ENCODE peak calls at places on chromosomes 1 and 21, in seven cellular contexts. Q is CD4-positive, CD25-positive, alpha-beta regulatory T cell; H is T-helper 9 cell; L is NCI-H2029; E is Right ventricle myocardium inferior; J is ovary; W is epithelial cell of esophagus. P is an unnamed sample.
A peak's percentile ranks its signal among the peaks of the same experiment; 100 is the strongest.

GRCh38 chr1:6632588-6633514 is 8.2 kb downstream of the THAP3 start:
- DNase-seq in Q (no peak), H (no peak), L (no peak), E (no peak), J (no peak), W (no peak), P (no peak)

GRCh38 chr1:116971481-116971880 is 30.1 kb upstream of the CD101 start:
- DNase-seq in Q (no peak), H (no peak), L (no peak), E (no peak), J (no peak), W (no peak), P (no peak)

GRCh38 chr21:39086547-39086946 is 96.7 kb downstream of the PSMG1 start:
- DNase-seq in Q (no peak), H (no peak), L (no peak), E (no peak), J (no peak), W (no peak), P (no peak)

GRCh38 chr21:43903451-43904091 is 38.5 kb downstream of the AGPAT3 start:
- DNase-seq in Q (no peak), H (no peak), L (no peak), E (no peak), J (no peak), W (no peak), P (no peak)

GRCh38 chr1:214670098-214670497 is 67.1 kb downstream of the CENPF start:
- DNase-seq in Q (no peak), H (no peak), L (no peak), E (no peak), J (peak; percentile 78), W (no peak), P (peak; percentile 64)

GRCh38 chr1:101485712-101486111 is 248.9 kb downstream of the S1PR1 start:
- DNase-seq in Q (no peak), H (no peak), L (no peak), E (no peak), J (no peak), W (no peak), P (no peak)

GRCh38 chr21:34498623-34499022 is 13.4 kb downstream of the KCNE1 start:
- DNase-seq in Q (no peak), H (no peak), L (peak; percentile 85), E (peak; percentile 62), J (no peak), W (peak; percentile 49), P (no peak)

GRCh38 chr1:40421348-40421693 is 29.0 kb upstream of the ZFP69B start:
- DNase-seq in Q (no peak), H (no peak), L (peak; percentile 84), E (no peak), J (no peak), W (no peak), P (no peak)

GRCh38 chr1:45332346-45332720 is 5.6 kb downstream of the HPDL start:
- DNase-seq in Q (no peak), H (no peak), L (no peak), E (no peak), J (no peak), W (no peak), P (no peak)

GRCh38 chr1:230614121-230614520 is 28.2 kb upstream of the COG2 start:
- DNase-seq in Q (no peak), H (no peak), L (no peak), E (no peak), J (no peak), W (no peak), P (no peak)

GRCh38 chr21:18951291-18952038 is 547.9 kb upstream of the TMPRSS15 start:
- DNase-seq in Q (no peak), H (no peak), L (no peak), E (no peak), J (no peak), W (no peak), P (no peak)